ENCODE peak calls at places on chromosome 4, in nine cellular contexts. T, Q, N, Z, C, K, E, F and Y are unnamed samples.

GRCh38 chr4:53015681-53016080 is 153.6 kb downstream of the RASL11B start:
- DNase-seq in T (peak; percentile 14), Q (no peak), N (peak; percentile 7), Z (peak; percentile 24), C (no peak), K (no peak), E (no peak), F (peak; percentile 46), Y (no peak)

GRCh38 chr4:89069481-89069880 is 12.5 kb upstream of the FAM13A start:
- DNase-seq in T (no peak), Q (no peak), N (no peak), Z (no peak), C (no peak), K (no peak), E (no peak), F (no peak), Y (no peak)

GRCh38 chr4:136750898-136751297 is 781.4 kb downstream of the PCDH18 start:
- DNase-seq in T (no peak), Q (no peak), N (no peak), Z (no peak), C (no peak), K (no peak), E (no peak), F (peak; percentile 7), Y (no peak)

GRCh38 chr4:522438-522837 is 23.4 kb downstream of the PIGG start:
- DNase-seq in T (no peak), Q (no peak), N (no peak), Z (no peak), C (no peak), K (no peak), E (no peak), F (no peak), Y (no peak)

GRCh38 chr4:3427706-3428446 is 13.9 kb upstream of the HGFAC start:
- DNase-seq in T (no peak), Q (no peak), N (no peak), Z (no peak), C (no peak), K (no peak), E (no peak), F (no peak), Y (no peak)

GRCh38 chr4:172996571-172997216 is 171.9 kb upstream of the GALNT7 start:
- DNase-seq in T (peak; percentile 69), Q (no peak), N (peak; percentile 10), Z (peak; percentile 35), C (no peak), K (peak; percentile 74), E (no peak), F (peak; percentile 75), Y (no peak)

GRCh38 chr4:112327950-112328349 is 30.8 kb downstream of the ALPK1 start:
- DNase-seq in T (peak; percentile 19), Q (no peak), N (peak; percentile 11), Z (peak; percentile 42), C (peak; percentile 28), K (peak; percentile 39), E (peak; percentile 24), F (peak; percentile 32), Y (peak; percentile 16)

GRCh38 chr4:54743562-54743961 is 85.8 kb downstream of the KIT start:
- DNase-seq in T (no peak), Q (no peak), N (no peak), Z (no peak), C (no peak), K (no peak), E (no peak), F (no peak), Y (no peak)

GRCh38 chr4:124018383-124019317 is 622.1 kb downstream of the SPRY1 start:
- DNase-seq in T (no peak), Q (peak; percentile 46), N (peak; percentile 1), Z (peak; percentile 79), C (no peak), K (peak; percentile 18), E (no peak), F (peak; percentile 77), Y (no peak)

GRCh38 chr4:119394826-119395225 is 72.9 kb upstream of the FABP2 start:
- DNase-seq in T (no peak), Q (no peak), N (no peak), Z (no peak), C (no peak), K (no peak), E (no peak), F (no peak), Y (no peak)